ENCODE peak calls at places on chromosome 16, in seven cellular contexts. T is IMR-90, B is mesenchymal stem cell, M is mesendoderm, F is neuronal stem cell, O is trophoblast cell, Q is H1. V is an unnamed sample. For H3K79me1, the result is how much of the 10 kb centered on the place peaks cover.

GRCh38 chr16:68800257-68800875 is 43.0 kb upstream of the TANGO6 start:
- DNase-seq in T (peak), B (peak), M (peak), F (peak), O (peak), Q (peak), V (peak)

GRCh38 chr16:86508947-86509758 is 1.2 kb upstream of the FOXF1 start:
- DNase-seq in T (peak), B (peak), M (peak), F (peak), O (no peak), Q (peak), V (peak)

GRCh38 chr16:84407588-84408313 is 39.4 kb downstream of the ATP2C2 start:
- DNase-seq in T (no peak), B (no peak), M (no peak), F (no peak), O (no peak), Q (no peak), V (no peak)

GRCh38 chr16:46884513-46885293 is 541 bp downstream of the GPT2 start:
- DNase-seq in T (peak), B (peak), M (peak), F (peak), O (peak), Q (no peak), V (no peak)

GRCh38 chr16:86751081-86752030 is 173.0 kb downstream of the FOXL1 start:
- DNase-seq in T (peak), B (peak), M (no peak), F (no peak), O (no peak), Q (no peak), V (no peak)

GRCh38 chr16:87569601-87570559 is 32.4 kb upstream of the JPH3 start:
- DNase-seq in T (no peak), B (no peak), M (no peak), F (no peak), O (no peak), Q (no peak), V (no peak)

GRCh38 chr16:83940630-83941378 is 12.2 kb upstream of the OSGIN1 start:
- DNase-seq in T (no peak), B (no peak), M (no peak), F (no peak), O (no peak), Q (no peak), V (peak)

GRCh38 chr16:80947708-80948615 is 58.7 kb downstream of the CMC2 start:
- DNase-seq in T (no peak), B (no peak), M (no peak), F (no peak), O (no peak), Q (no peak), V (no peak)

GRCh38 chr16:24309222-24309905 is 53.2 kb downstream of the CACNG3 start:
- DNase-seq in T (peak), B (no peak), M (no peak), F (no peak), O (peak), Q (no peak), V (no peak)

GRCh38 chr16:82713778-82714177 is 87.0 kb downstream of the CDH13 start:
- DNase-seq in T (no peak), B (no peak), M (no peak), F (no peak), O (no peak), Q (no peak), V (no peak)

GRCh38 chr16:49779979-49780378 is 75.9 kb downstream of the ZNF423 start:
- DNase-seq in T (no peak), B (no peak), M (no peak), F (no peak), O (no peak), Q (no peak), V (no peak)

GRCh38 chr16:3171181-3171854 is 16.7 kb upstream of the OR1F1 start:
- DNase-seq in T (no peak), B (peak), M (peak), F (no peak), O (no peak), Q (no peak), V (no peak)

GRCh38 chr16:35011-35775 is 18.2 kb downstream of the POLR3K start:
- DNase-seq in T (no peak), B (no peak), M (no peak), F (no peak), O (peak), Q (no peak), V (no peak)

GRCh38 chr16:20612551-20613470 is 36.6 kb upstream of the ACSM2B start:
- DNase-seq in T (no peak), B (no peak), M (no peak), F (no peak), O (no peak), Q (no peak), V (no peak)

GRCh38 chr16:67528222-67528869 is at the start of gene RIPOR1:
- DNase-seq in T (no peak), B (peak), M (peak), F (peak), O (no peak), Q (peak), V (peak)

GRCh38 chr16:81251871-81252270 is 13.4 kb downstream of the BCO1 start:
- DNase-seq in T (peak), B (peak), M (peak), F (no peak), O (peak), Q (no peak), V (no peak)

GRCh38 chr16:71474864-71475263 is 12.8 kb upstream of the ZNF23 start:
- DNase-seq in T (peak), B (peak), M (no peak), F (no peak), O (peak), Q (no peak), V (no peak)

GRCh38 chr16:12162151-12162559 is 185.6 kb downstream of the SNX29 start:
- DNase-seq in T (peak), B (peak), M (no peak), F (no peak), O (no peak), Q (no peak), V (no peak)

GRCh38 chr16:68564367-68564985 is 25.4 kb downstream of the ZFP90 start:
- DNase-seq in T (peak), B (peak), M (peak), F (no peak), O (no peak), Q (no peak), V (no peak)

GRCh38 chr16:633336-634050 is 2.6 kb downstream of the METTL26 start:
- DNase-seq in T (no peak), B (no peak), M (no peak), F (no peak), O (no peak), Q (no peak), V (no peak)

GRCh38 chr16:77574867-77575619 is 140.2 kb upstream of the ADAMTS18 start:
- DNase-seq in T (no peak), B (peak), M (no peak), F (no peak), O (no peak), Q (no peak), V (no peak)

DNA sequence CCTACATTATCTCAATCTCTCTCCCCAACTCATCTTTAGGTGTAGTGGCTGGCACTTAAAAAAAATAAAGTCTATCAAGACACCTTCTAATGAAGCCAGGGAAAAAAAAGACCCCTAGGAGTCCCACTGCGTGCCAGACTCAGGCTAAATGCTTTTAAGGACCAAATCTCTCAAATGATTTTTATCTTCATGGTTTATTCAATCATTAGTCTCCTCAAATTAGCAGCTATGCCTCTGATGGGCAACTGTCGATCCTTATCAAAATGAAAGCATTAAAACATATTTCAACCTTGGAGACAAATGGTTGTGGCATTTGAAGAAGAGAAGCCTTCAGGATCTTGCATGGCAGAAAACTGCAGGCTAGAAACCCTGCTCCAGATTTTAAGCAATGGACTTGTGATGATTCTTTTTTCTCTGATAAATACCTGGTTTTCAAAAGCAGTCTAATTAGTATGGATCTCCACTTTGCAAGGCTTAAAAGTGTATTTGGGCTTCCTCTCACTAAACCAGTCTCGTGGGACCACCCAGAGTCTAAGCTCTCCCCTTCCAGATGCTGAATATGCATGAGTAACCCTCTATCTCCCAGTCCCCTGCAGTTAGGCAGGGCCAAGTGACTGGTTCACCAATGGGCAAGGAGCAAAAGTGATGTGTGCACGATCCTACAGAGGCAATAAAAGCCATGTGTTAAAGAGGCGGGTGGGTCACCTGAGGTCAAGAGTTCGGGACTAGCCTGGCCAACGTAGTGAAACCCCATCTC is 14.9 kb downstream of the ITPRIPL2 start:
- DNase-seq in T (no peak), B (no peak), M (peak), F (no peak), O (no peak), Q (no peak), V (no peak)
- H3K18ac ChIP-seq in T (no peak), B (no peak), M (no peak), F (no peak), O (no peak), Q (no peak), V (no peak)

DNA sequence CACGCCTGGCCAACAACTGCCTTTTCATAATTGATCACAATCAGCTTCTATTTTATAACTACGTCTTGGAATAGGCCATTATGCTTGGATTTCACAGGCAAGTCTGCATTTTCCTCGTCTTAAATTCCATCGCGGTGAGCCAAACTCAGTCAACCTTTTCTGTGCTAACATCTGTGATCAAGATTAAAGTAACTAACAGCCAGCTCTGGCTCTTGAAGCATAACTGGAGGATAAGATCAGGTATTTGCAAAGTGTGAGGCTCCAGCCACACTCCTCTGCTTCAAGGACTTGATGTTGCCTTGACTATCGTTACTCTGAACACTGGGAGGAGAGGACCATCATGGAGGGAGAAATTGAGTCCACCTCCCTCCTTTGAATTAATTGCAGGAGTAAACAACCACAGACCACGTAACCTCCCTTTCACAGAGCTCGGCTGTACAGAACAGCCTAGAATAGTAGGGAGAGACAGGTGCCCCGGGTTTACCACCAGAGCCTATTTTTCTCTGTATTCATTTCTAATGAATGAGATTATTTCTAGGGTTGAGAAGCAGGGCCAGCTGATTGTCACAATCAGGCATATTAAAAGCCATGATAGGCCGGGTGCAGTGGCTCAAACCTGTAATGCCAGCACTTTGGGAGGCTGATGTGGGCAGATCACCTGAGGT is 143.0 kb downstream of the XYLT1 start:
- DNase-seq in T (peak), B (no peak), M (no peak), F (no peak), O (peak), Q (no peak), V (no peak)
- H3K23ac ChIP-seq in T (no peak), B (no peak), M (no peak), F (no peak), O (no peak), Q (no peak), V (no peak)

GRCh38 chr16:56260378-56260987 is 69.2 kb downstream of the GNAO1 start:
- DNase-seq in T (no peak), B (no peak), M (peak), F (no peak), O (no peak), Q (no peak), V (no peak)
- H3K79me1 ChIP-seq in T (under half), B (under half), M (under half), F (under half), O (under half), Q (under half), V (under half)

DNA sequence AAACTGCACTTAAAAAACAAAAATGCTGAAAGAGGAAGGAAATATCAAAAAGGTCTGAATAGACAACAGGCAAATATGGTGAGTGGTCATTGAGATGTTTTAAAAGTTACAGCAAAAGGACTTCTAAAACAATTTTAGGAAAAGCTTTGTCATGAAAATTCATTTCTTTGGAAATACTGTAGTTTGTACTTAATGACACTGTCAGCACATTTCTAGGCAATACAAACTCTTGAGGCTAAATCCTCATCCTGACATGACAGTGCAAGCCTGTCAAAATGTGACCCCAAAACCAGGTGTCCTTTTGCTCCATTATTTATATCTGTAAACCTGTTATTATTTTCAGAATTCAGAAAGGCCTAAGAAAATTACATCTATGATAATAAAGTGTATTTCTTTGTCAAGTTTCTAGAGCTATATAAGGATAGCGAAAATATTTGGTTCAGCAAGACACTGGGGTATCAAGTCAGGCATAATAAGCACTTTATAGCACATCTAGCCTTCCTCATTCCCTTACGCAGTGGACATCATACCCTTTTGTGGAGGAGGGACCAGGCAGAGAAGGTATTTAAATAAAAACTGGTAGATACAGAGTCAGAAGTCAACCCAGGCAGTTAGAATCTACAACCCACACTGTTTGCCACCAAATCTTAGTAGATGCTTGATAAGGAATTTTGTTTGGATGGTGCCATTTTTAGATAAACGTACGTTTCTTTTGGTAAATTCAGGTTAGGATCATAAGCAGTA is 28.4 kb downstream of the SIAH1 start:
- DNase-seq in T (no peak), B (no peak), M (no peak), F (no peak), O (no peak), Q (no peak), V (no peak)
- H3K18ac ChIP-seq in T (no peak), B (no peak), M (no peak), F (no peak), O (no peak), Q (no peak), V (no peak)

GRCh38 chr16:19328364-19328763 is 42.8 kb downstream of the CLEC19A start:
- DNase-seq in T (no peak), B (no peak), M (no peak), F (no peak), O (no peak), Q (no peak), V (no peak)
- H3K23ac ChIP-seq in T (no peak), B (no peak), M (no peak), F (no peak), O (no peak), Q (no peak), V (no peak)

GRCh38 chr16:66443269-66443652 is 16.2 kb downstream of the BEAN1 start:
- DNase-seq in T (no peak), B (no peak), M (no peak), F (no peak), O (no peak), Q (no peak), V (no peak)
- H3K79me1 ChIP-seq in T (under half), B (under half), M (under half), F (under half), O (under half), Q (under half), V (under half)

GRCh38 chr16:2027024-2028010 is 615 bp downstream of the NHERF2 start:
- DNase-seq in T (peak), B (peak), M (no peak), F (no peak), O (no peak), Q (peak), V (no peak)
- H3K18ac ChIP-seq in T (peak), B (peak), M (no peak), F (peak), O (peak), Q (peak), V (no peak)

GRCh38 chr16:88699180-88699579 is 7.0 kb downstream of the RNF166 start:
- DNase-seq in T (no peak), B (no peak), M (no peak), F (no peak), O (no peak), Q (no peak), V (no peak)
- H3K23ac ChIP-seq in T (no peak), B (no peak), M (no peak), F (peak), O (no peak), Q (no peak), V (no peak)

DNA sequence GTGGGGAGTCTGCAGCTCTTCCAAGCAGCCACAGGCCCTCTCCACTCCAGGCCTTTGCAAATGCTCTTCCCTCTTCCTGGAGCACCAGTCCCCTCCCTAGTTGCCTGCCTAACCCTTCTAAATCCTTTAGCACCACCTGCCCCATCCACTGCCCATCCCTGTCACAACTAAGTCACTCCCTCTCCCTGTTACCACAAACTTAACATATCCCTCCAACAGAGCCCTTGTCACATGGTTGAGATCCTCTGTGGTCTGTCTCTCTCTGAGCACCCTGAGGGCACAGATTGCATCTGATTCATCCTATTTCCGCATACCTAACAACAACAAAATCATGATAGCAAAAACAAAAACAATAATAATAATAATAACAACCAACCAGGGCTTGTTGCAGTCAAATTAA is 11.0 kb upstream of the BEAN1 start:
- DNase-seq in T (no peak), B (no peak), M (no peak), F (no peak), O (no peak), Q (no peak), V (no peak)
- H3K79me1 ChIP-seq in T (under half), B (under half), M (under half), F (under half), O (under half), Q (under half), V (under half)

V was measured in H9.